ENCODE peak calls at places on chromosomes 5 and 9, in four cellular contexts. One of them, this sample, is unnamed.

GRCh38 chr5:120152472-120152871 is 311.6 kb upstream of the PRR16 start:
- DNase-seq in sigmoid colon: no peak
- DNase-seq in fibroblast of mammary gland: peak
- DNase-seq in nucleus accumbens: no peak
- DNase-seq in this sample: no peak

GRCh38 chr5:68255305-68256130 is 40.0 kb downstream of the PIK3R1 start:
- DNase-seq in sigmoid colon: no peak
- DNase-seq in fibroblast of mammary gland: no peak
- DNase-seq in nucleus accumbens: no peak
- DNase-seq in this sample: no peak

GRCh38 chr9:121277518-121278275 is 9.7 kb downstream of the GSN start:
- DNase-seq in sigmoid colon: no peak
- DNase-seq in fibroblast of mammary gland: peak
- DNase-seq in nucleus accumbens: no peak
- DNase-seq in this sample: no peak

GRCh38 chr9:22210262-22210661 is 201.2 kb upstream of the CDKN2B start:
- DNase-seq in sigmoid colon: no peak
- DNase-seq in fibroblast of mammary gland: peak
- DNase-seq in nucleus accumbens: no peak
- DNase-seq in this sample: no peak

GRCh38 chr9:76827286-76828080 is 63.2 kb downstream of the PCA3 start:
- DNase-seq in sigmoid colon: no peak
- DNase-seq in fibroblast of mammary gland: no peak
- DNase-seq in nucleus accumbens: no peak
- DNase-seq in this sample: no peak

GRCh38 chr9:18947772-18948391 is 85.1 kb downstream of the SAXO1 start:
- DNase-seq in sigmoid colon: no peak
- DNase-seq in fibroblast of mammary gland: no peak
- DNase-seq in nucleus accumbens: no peak
- DNase-seq in this sample: no peak

GRCh38 chr9:116979461-116979860 is 292.4 kb downstream of the TRIM32 start:
- DNase-seq in sigmoid colon: no peak
- DNase-seq in fibroblast of mammary gland: no peak
- DNase-seq in nucleus accumbens: no peak
- DNase-seq in this sample: no peak

GRCh38 chr9:132168851-132169250 is 7.0 kb downstream of the NTNG2 start:
- DNase-seq in sigmoid colon: no peak
- DNase-seq in fibroblast of mammary gland: no peak
- DNase-seq in nucleus accumbens: no peak
- DNase-seq in this sample: no peak

GRCh38 chr5:177086918-177087706 is 397 bp downstream of the FGFR4 start:
- DNase-seq in sigmoid colon: no peak
- DNase-seq in fibroblast of mammary gland: no peak
- DNase-seq in nucleus accumbens: no peak
- DNase-seq in this sample: no peak

GRCh38 chr5:76106149-76106548 is 23.0 kb downstream of the SV2C start:
- DNase-seq in sigmoid colon: no peak
- DNase-seq in fibroblast of mammary gland: no peak
- DNase-seq in nucleus accumbens: no peak
- DNase-seq in this sample: no peak

GRCh38 chr9:6330958-6331634 is 2.9 kb downstream of the TPD52L3 start:
- DNase-seq in sigmoid colon: no peak
- DNase-seq in fibroblast of mammary gland: no peak
- DNase-seq in nucleus accumbens: no peak
- DNase-seq in this sample: no peak

GRCh38 chr5:13910637-13911288 is 33.7 kb downstream of the DNAH5 start:
- DNase-seq in sigmoid colon: no peak
- DNase-seq in fibroblast of mammary gland: no peak
- DNase-seq in nucleus accumbens: no peak
- DNase-seq in this sample: no peak

GRCh38 chr9:7536310-7536939 is 263.2 kb downstream of the DMAC1 start:
- DNase-seq in sigmoid colon: no peak
- DNase-seq in fibroblast of mammary gland: peak
- DNase-seq in nucleus accumbens: no peak
- DNase-seq in this sample: no peak

GRCh38 chr5:160685219-160685618 is 166.8 kb downstream of the ATP10B start:
- DNase-seq in sigmoid colon: no peak
- DNase-seq in fibroblast of mammary gland: no peak
- DNase-seq in nucleus accumbens: no peak
- DNase-seq in this sample: no peak

GRCh38 chr9:17330097-17330496 is 195.3 kb downstream of the CNTLN start:
- DNase-seq in sigmoid colon: no peak
- DNase-seq in fibroblast of mammary gland: peak
- DNase-seq in nucleus accumbens: no peak
- DNase-seq in this sample: no peak

GRCh38 chr9:33466565-33467495 is 6.9 kb downstream of the NOL6 start:
- DNase-seq in sigmoid colon: peak
- DNase-seq in fibroblast of mammary gland: peak
- DNase-seq in nucleus accumbens: no peak
- DNase-seq in this sample: no peak

GRCh38 chr9:138067594-138068367 is 190.2 kb downstream of the CACNA1B start:
- DNase-seq in sigmoid colon: peak
- DNase-seq in fibroblast of mammary gland: no peak
- DNase-seq in nucleus accumbens: no peak
- DNase-seq in this sample: no peak

GRCh38 chr5:173047838-173048105 is 8.4 kb upstream of the CREBRF start:
- DNase-seq in sigmoid colon: no peak
- DNase-seq in fibroblast of mammary gland: no peak
- DNase-seq in nucleus accumbens: no peak
- DNase-seq in this sample: no peak

GRCh38 chr5:59416441-59416840 is 477.1 kb downstream of the PDE4D start:
- DNase-seq in sigmoid colon: no peak
- DNase-seq in fibroblast of mammary gland: peak
- DNase-seq in nucleus accumbens: no peak
- DNase-seq in this sample: no peak

GRCh38 chr9:129318121-129319075 is 140.3 kb upstream of the IER5L start:
- DNase-seq in sigmoid colon: peak
- DNase-seq in fibroblast of mammary gland: no peak
- DNase-seq in nucleus accumbens: no peak
- DNase-seq in this sample: no peak

GRCh38 chr5:6644841-6645240 is 11.6 kb downstream of the SRD5A1 start:
- DNase-seq in sigmoid colon: no peak
- DNase-seq in fibroblast of mammary gland: peak
- DNase-seq in nucleus accumbens: no peak
- DNase-seq in this sample: no peak

GRCh38 chr5:160961030-160961429 is 109.0 kb upstream of the ATP10B start:
- DNase-seq in sigmoid colon: no peak
- DNase-seq in fibroblast of mammary gland: no peak
- DNase-seq in nucleus accumbens: no peak
- DNase-seq in this sample: no peak